ENCODE peak calls at places on chromosome 9, in five cellular contexts. U is IMR-90, P is adrenal gland, Q is fibroblast of mammary gland, H is WERI-Rb-1. V is an unnamed sample.

GRCh38 chr9:33946779-33947535 is 101.7 kb downstream of the UBAP2 start:
- DNase-seq in U (peak), P (no peak), Q (peak), H (no peak), V (no peak)

GRCh38 chr9:22342489-22343217 is 104.0 kb upstream of the DMRTA1 start:
- DNase-seq in U (peak), P (no peak), Q (peak), H (no peak), V (no peak)

GRCh38 chr9:18722882-18723281 is 248.9 kb downstream of the ADAMTSL1 start:
- DNase-seq in U (no peak), P (no peak), Q (no peak), H (no peak), V (no peak)

GRCh38 chr9:105330201-105330600 is 85.8 kb downstream of the SLC44A1 start:
- DNase-seq in U (peak), P (no peak), Q (peak), H (peak), V (no peak)

GRCh38 chr9:34084562-34084961 is 35.9 kb upstream of the UBAP2 start:
- DNase-seq in U (no peak), P (no peak), Q (no peak), H (no peak), V (no peak)

GRCh38 chr9:120982851-120983250 is 56.3 kb upstream of the TRAF1 start:
- DNase-seq in U (peak), P (no peak), Q (peak), H (no peak), V (no peak)

GRCh38 chr9:5767968-5768932 is 64.7 kb downstream of the ERMP1 start:
- DNase-seq in U (no peak), P (no peak), Q (no peak), H (no peak), V (no peak)

GRCh38 chr9:68672215-68672614 is 32.8 kb upstream of the PIP5K1B start:
- DNase-seq in U (no peak), P (no peak), Q (no peak), H (no peak), V (no peak)

GRCh38 chr9:105280730-105281129 is 36.3 kb downstream of the SLC44A1 start:
- DNase-seq in U (peak), P (no peak), Q (peak), H (no peak), V (no peak)

GRCh38 chr9:115032300-115032699 is 85.7 kb downstream of the TNC start:
- DNase-seq in U (no peak), P (no peak), Q (no peak), H (peak), V (no peak)

GRCh38 chr9:23754551-23754950 is 71.5 kb downstream of the ELAVL2 start:
- DNase-seq in U (no peak), P (no peak), Q (no peak), H (no peak), V (no peak)

GRCh38 chr9:119986205-119986604 is 593.8 kb downstream of the CDK5RAP2 start:
- DNase-seq in U (no peak), P (no peak), Q (no peak), H (peak), V (no peak)

GRCh38 chr9:107019216-107019615 is 156.2 kb downstream of the ZNF462 start:
- DNase-seq in U (peak), P (no peak), Q (peak), H (no peak), V (no peak)

GRCh38 chr9:89359636-89360315 is 41.5 kb downstream of the SECISBP2 start:
- DNase-seq in U (peak), P (peak), Q (peak), H (no peak), V (no peak)

GRCh38 chr9:91589101-91589553 is 165.5 kb upstream of the NFIL3 start:
- DNase-seq in U (peak), P (peak), Q (peak), H (no peak), V (no peak)

GRCh38 chr9:99139868-99140267 is 35.0 kb downstream of the TGFBR1 start:
- DNase-seq in U (no peak), P (no peak), Q (no peak), H (no peak), V (no peak)

GRCh38 chr9:21311888-21312287 is 6.8 kb upstream of the IFNA5 start:
- DNase-seq in U (no peak), P (no peak), Q (no peak), H (no peak), V (no peak)

GRCh38 chr9:37174247-37174646 is 53.9 kb downstream of the ZCCHC7 start:
- DNase-seq in U (peak), P (no peak), Q (peak), H (no peak), V (no peak)

GRCh38 chr9:107737987-107738743 is 248.6 kb upstream of the KLF4 start:
- DNase-seq in U (peak), P (peak), Q (peak), H (no peak), V (no peak)

GRCh38 chr9:81801190-81801589 is 111.8 kb upstream of the TLE1 start:
- DNase-seq in U (peak), P (peak), Q (peak), H (no peak), V (no peak)

GRCh38 chr9:35193762-35194161 is 32.0 kb downstream of the UNC13B start:
- DNase-seq in U (peak), P (no peak), Q (peak), H (no peak), V (no peak)
- TF ChIP-seq CTCF in U (peak), P (no peak), Q (peak), H (no peak), V (no peak)

GRCh38 chr9:123389698-123390097 is 33.7 kb downstream of the CRB2 start:
- DNase-seq in U (no peak), P (no peak), Q (no peak), H (no peak), V (no peak)
- TF ChIP-seq CTCF in U (no peak), P (no peak), Q (no peak), H (no peak), V (no peak)

GRCh38 chr9:36151306-36152210 is 15.0 kb downstream of the GLIPR2 start:
- DNase-seq in U (peak), P (peak), Q (peak), H (no peak), V (no peak)

GRCh38 chr9:36148652-36149051 is 12.1 kb downstream of the GLIPR2 start:
- DNase-seq in U (peak), P (peak), Q (peak), H (no peak), V (no peak)

GRCh38 chr9:36152741-36153438 is 16.3 kb upstream of the CCIN start:
- DNase-seq in U (no peak), P (no peak), Q (no peak), H (no peak), V (no peak)

GRCh38 chr9:36149197-36149596 is 12.7 kb downstream of the GLIPR2 start:
- DNase-seq in U (peak), P (no peak), Q (peak), H (no peak), V (no peak)

GRCh38 chr9:36150529-36151305 is 14.2 kb downstream of the GLIPR2 start:
- DNase-seq in U (peak), P (no peak), Q (peak), H (no peak), V (no peak)
- TF ChIP-seq CTCF in U (no peak), P (no peak), Q (no peak), H (no peak), V (no peak)

GRCh38 chr9:94014066-94014654 is 59.0 kb upstream of the BARX1 start:
- DNase-seq in U (peak), P (no peak), Q (peak), H (no peak), V (peak)
- TF ChIP-seq CTCF in U (peak), P (peak), Q (peak), H (peak), V (peak)

GRCh38 chr9:127574089-127574921 is 37.8 kb upstream of the STXBP1 start:
- DNase-seq in U (no peak), P (peak), Q (peak), H (no peak), V (no peak)
- TF ChIP-seq CTCF in U (no peak), P (no peak), Q (no peak), H (no peak), V (no peak)

GRCh38 chr9:72839140-72839539 is 113.7 kb downstream of the ALDH1A1 start:
- DNase-seq in U (no peak), P (no peak), Q (no peak), H (no peak), V (no peak)

GRCh38 chr9:72844440-72844768 is 108.4 kb downstream of the ALDH1A1 start:
- DNase-seq in U (no peak), P (no peak), Q (no peak), H (no peak), V (no peak)

DNA sequence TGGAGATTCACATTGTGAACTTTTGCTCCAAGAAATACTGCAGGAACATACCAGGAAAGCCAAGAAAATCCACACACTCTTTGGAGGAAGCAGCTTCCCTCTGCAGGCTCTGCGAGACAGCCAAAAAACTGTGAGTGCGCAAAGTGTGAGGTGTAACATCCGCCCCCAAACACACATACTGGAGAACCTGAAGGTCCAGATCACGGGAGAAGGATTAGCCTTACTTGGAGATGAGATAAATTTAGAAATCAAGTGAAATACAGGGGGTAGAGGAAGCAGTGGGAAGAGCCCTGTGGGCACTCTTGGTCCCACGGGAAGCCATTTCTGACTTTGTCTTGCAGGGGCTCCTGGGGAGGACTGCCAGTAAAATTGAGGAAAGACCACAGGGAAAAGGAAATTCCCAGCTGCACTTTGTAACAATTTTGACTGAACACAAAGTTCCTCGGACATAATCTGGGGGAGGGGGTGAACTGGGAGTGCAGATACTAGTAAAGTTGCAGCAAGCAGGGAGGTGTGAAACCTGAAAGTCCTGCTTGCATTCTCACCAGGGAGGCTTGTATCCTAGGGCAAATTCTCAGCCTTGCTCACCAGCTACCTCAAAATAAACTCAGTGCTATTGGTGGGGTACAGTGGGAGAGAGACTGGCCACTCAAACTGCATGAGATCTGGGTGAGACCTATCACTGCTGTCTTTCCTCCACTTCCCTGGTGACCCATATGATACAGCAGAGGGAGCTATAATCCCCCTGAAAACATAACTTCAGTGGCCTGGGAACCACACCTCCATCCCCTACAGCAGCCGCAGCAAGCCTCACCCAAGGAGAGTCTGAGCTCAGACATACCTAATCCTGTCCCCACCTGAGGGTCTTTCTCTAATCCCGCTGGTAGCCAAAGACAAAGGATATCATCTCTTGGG is 109.1 kb downstream of the ALDH1A1 start:
- DNase-seq in U (no peak), P (no peak), Q (no peak), H (no peak), V (no peak)
- TF ChIP-seq CTCF in U (no peak), P (no peak), Q (peak), H (peak), V (no peak)

DNA sequence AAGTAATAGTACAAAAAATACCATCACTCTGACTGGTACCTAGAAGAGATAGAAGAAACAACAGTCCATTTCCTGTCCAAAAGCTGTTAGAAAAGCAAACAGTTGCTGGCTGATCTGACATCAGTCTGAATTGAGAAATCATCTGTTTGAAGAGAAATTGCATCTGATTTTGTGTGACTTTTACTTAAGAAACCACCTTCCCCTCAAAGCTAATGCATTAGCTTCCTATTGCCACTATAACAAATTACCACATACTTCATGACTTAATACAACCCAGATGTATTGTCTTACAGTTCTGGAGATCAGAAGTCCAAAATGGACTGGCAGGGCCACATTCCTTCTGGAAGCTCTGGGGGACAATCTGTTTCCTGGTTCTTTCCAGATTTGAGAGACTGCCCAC is 385.9 kb upstream of the TLE4 start:
- DNase-seq in U (peak), P (no peak), Q (peak), H (no peak), V (no peak)
- TF ChIP-seq CTCF in U (no peak), P (no peak), Q (no peak), H (no peak), V (no peak)

DNA sequence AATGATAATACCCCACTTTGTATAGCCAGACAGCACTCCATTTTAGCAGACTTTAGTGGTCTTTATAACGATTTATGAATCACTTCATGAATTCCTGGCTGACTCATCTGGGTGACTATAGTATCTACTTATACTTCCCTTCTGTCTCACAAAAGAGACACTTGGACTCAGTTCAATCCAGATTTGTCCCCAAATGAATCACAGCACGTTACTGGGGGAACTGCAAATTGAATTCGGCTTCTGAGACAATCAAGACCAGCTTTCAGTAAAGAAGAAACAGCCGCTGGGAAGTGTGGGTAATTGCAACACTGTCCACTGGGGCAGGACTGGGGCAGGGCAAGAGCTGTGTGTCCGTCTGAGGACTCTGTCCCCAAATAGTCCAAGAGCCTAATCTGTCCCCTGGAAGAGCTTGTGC is 337.3 kb upstream of the RFX3 start:
- DNase-seq in U (peak), P (peak), Q (peak), H (no peak), V (no peak)
- TF ChIP-seq CTCF in U (no peak), P (no peak), Q (peak), H (no peak), V (no peak)

DNA sequence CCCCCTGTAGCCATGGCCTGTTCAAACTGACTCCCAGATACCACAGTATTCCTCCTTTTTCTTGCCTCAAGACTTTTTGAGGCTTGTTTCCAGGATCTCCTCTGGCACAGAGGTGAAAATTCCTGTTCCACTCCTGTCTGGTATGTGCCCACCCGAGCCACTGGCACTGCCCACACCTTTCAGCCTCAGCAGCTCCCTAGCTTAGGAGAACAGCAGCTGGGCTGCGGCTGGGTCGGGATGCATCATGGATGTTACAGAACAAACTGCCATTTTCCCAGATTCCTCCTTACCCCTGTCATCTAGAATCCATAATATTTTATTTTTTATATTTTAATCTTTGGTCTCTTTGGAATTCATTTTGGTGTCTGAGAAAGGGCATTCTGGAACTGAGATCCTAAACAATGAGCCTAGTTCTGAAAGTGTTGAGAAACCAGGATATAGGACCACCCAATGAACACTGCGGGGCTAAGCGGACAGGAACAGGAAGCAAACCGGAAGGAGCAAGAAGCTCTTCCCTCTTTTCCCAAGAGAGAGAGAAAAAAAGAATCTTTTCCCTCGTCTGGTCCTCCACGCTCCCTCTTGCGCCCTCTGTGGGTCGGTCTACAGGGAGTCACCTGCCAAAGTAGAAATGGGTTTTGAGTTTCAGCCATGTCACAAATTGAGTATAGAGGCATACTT is 12.5 kb downstream of the OR2S2 start:
- DNase-seq in U (peak), P (peak), Q (peak), H (peak), V (peak)
- TF ChIP-seq CTCF in U (peak), P (peak), Q (peak), H (peak), V (peak)

V was measured in nephron progenitor cell.